ENCODE peak calls at places on chromosomes 5 and 9, in four cellular contexts. N is cardiac septum, D is cortex of kidney, H is kidney tubule cell. F is an unnamed sample.

GRCh38 chr5:54518146-54519082 is 855 bp downstream of the SNX18 start:
- DNase-seq in N (peak; percentile 83), H (peak; percentile 57), D (no peak), F (peak; percentile 70)

GRCh38 chr5:143074414-143074996 is 304.3 kb downstream of the ARHGAP26 start:
- DNase-seq in D (no peak), N (no peak), H (no peak), F (no peak)

GRCh38 chr5:88827997-88828396 is 55.0 kb downstream of the MEF2C start:
- DNase-seq in D (no peak), H (no peak), N (no peak), F (no peak)

GRCh38 chr5:150538007-150538917 is 30.3 kb downstream of the NDST1 start:
- DNase-seq in H (peak; percentile 47), D (no peak), N (no peak), F (no peak)

GRCh38 chr5:97534166-97534565 is 351.1 kb upstream of the RIOK2 start:
- DNase-seq in H (peak; percentile 78), N (no peak), D (no peak), F (peak; percentile 49)

GRCh38 chr5:178234753-178235599 is 2.4 kb upstream of the PHYKPL start:
- DNase-seq in N (no peak), D (no peak), H (peak; percentile 55), F (peak; percentile 84)

GRCh38 chr9:94874316-94874715 is 147.8 kb downstream of the AOPEP start:
- DNase-seq in N (no peak), D (no peak), H (peak; percentile 40), F (no peak)

GRCh38 chr5:135289651-135290050 is 109.4 kb downstream of the MACROH2A1 start:
- DNase-seq in D (no peak), H (no peak), N (no peak), F (no peak)

GRCh38 chr5:33297760-33298216 is 143.0 kb upstream of the TARS1 start:
- DNase-seq in N (no peak), D (no peak), H (no peak), F (peak; percentile 5)

GRCh38 chr5:37835400-37835973 is 4.4 kb downstream of the GDNF start:
- DNase-seq in H (no peak), N (no peak), D (no peak), F (no peak)

GRCh38 chr9:30673132-30673531 is 1711.3 kb upstream of the ACO1 start:
- DNase-seq in D (no peak), N (no peak), H (peak; percentile 31), F (no peak)

GRCh38 chr5:169029087-169029486 is 271.9 kb downstream of the SLIT3 start:
- DNase-seq in H (no peak), D (no peak), N (no peak), F (no peak)

GRCh38 chr9:21455320-21455719 is 15.1 kb downstream of the IFNA1 start:
- DNase-seq in H (peak; percentile 51), D (no peak), N (no peak), F (no peak)

GRCh38 chr9:4859035-4859434 is 66.3 kb downstream of the RCL1 start:
- DNase-seq in H (no peak), N (no peak), D (no peak), F (no peak)

GRCh38 chr9:87887661-87888480 is 5.2 kb downstream of the SPATA31E1 start:
- DNase-seq in H (no peak), D (no peak), N (peak; percentile 54), F (no peak)

GRCh38 chr5:115460476-115460875 is 84.1 kb downstream of the FEM1C start:
- DNase-seq in D (no peak), N (no peak), H (peak; percentile 95), F (no peak)

GRCh38 chr5:160555836-160556660 is 134.4 kb downstream of the PTTG1 start:
- DNase-seq in N (no peak), D (no peak), H (peak; percentile 56), F (no peak)

GRCh38 chr9:127754099-127754760 is 19.1 kb upstream of the TOR2A start:
- DNase-seq in N (no peak), H (no peak), D (no peak), F (peak; percentile 86)

GRCh38 chr5:132776077-132776931 is 735 bp downstream of the SEPTIN8 start:
- DNase-seq in H (peak; percentile 67), D (no peak), N (peak; percentile 76), F (peak; percentile 83)

GRCh38 chr9:72524820-72525539 is 3.6 kb downstream of the TMC1 start:
- DNase-seq in D (no peak), H (peak; percentile 100), N (no peak), F (no peak)

GRCh38 chr5:108260105-108260857 is 121.6 kb downstream of the FBXL17 start:
- DNase-seq in N (no peak), H (peak; percentile 74), D (no peak), F (peak; percentile 76)

GRCh38 chr5:137594717-137595116 is 95.6 kb upstream of the SPOCK1 start:
- DNase-seq in N (no peak), D (no peak), H (no peak), F (no peak)

GRCh38 chr9:5834214-5834613 is 1.3 kb upstream of the ERMP1 start:
- DNase-seq in N (no peak), H (no peak), D (no peak), F (no peak)

GRCh38 chr5:134935711-134936602 is 31.0 kb downstream of the PCBD2 start:
- DNase-seq in D (no peak), N (no peak), H (peak; percentile 52), F (no peak)

GRCh38 chr9:518540-518939 is 303.9 kb downstream of the DOCK8 start:
- DNase-seq in N (no peak), H (no peak), D (no peak), F (no peak)

GRCh38 chr5:28281381-28281780 is 1243.0 kb upstream of the CDH9 start:
- DNase-seq in H (no peak), N (no peak), D (no peak), F (no peak)

GRCh38 chr5:173003360-173003759 is 19.8 kb downstream of the ATP6V0E1 start:
- DNase-seq in N (no peak), D (no peak), H (no peak), F (no peak)

GRCh38 chr5:55234171-55234700 is 828 bp upstream of the CCNO start:
- DNase-seq in D (no peak), N (no peak), H (peak; percentile 74), F (peak; percentile 14)

GRCh38 chr5:120644516-120644915 is 180.4 kb downstream of the PRR16 start:
- DNase-seq in N (no peak), H (no peak), D (no peak), F (no peak)

GRCh38 chr9:35070823-35071813 is 1.3 kb downstream of the VCP start:
- DNase-seq in D (no peak), N (no peak), H (peak; percentile 77), F (no peak)

GRCh38 chr5:17228833-17229291 is 11.4 kb downstream of the BASP1 start:
- DNase-seq in H (peak; percentile 14), N (no peak), D (no peak), F (no peak)

GRCh38 chr5:14413331-14413750 is 168.3 kb upstream of the OTULINL start:
- DNase-seq in H (no peak), N (no peak), D (no peak), F (no peak)

GRCh38 chr9:111980398-111980797 is 83.8 kb downstream of the UGCG start:
- DNase-seq in N (no peak), H (no peak), D (no peak), F (peak; percentile 13)

GRCh38 chr5:56069652-56070226 is 75.0 kb upstream of the IL6ST start:
- DNase-seq in N (no peak), D (no peak), H (no peak), F (no peak)

GRCh38 chr5:158898185-158899177 is 201.2 kb downstream of the EBF1 start:
- DNase-seq in N (no peak), H (no peak), D (no peak), F (no peak)

GRCh38 chr5:1668141-1668721 is 131.4 kb downstream of the MRPL36 start:
- DNase-seq in D (no peak), N (peak; percentile 53), H (no peak), F (no peak)

GRCh38 chr5:87829214-87829551 is 416.5 kb upstream of the CCNH start:
- DNase-seq in H (no peak), D (no peak), N (no peak), F (no peak)

GRCh38 chr5:63555874-63556273 is 406.4 kb downstream of the HTR1A start:
- DNase-seq in N (no peak), D (no peak), H (peak; percentile 33), F (no peak)

GRCh38 chr5:34436761-34437501 is 219.2 kb upstream of the RAI14 start:
- DNase-seq in N (no peak), H (no peak), D (no peak), F (no peak)

F was measured in BE2C.